ENCODE peak calls at places on chromosomes 3 and 15, in ten cellular contexts. O is effector memory CD4-positive, alpha-beta T cell; N is T-helper 2 cell; E is NCI-H345; B is fibroblast of lung; A is HepG2; L is A172; U is T1000; V is AG09319; G is lower lobe of right lung. F is an unnamed sample.

GRCh38 chr3:128709038-128709437 is 16.9 kb upstream of the RAB7A start:
- DNase-seq in G (peak; percentile 59), O (no peak), A (no peak), B (no peak), N (no peak), E (no peak), L (no peak), V (no peak), U (no peak), F (no peak)

GRCh38 chr3:155704041-155704440 is 40.8 kb downstream of the PLCH1 start:
- DNase-seq in A (no peak), O (no peak), V (no peak), L (no peak), N (no peak), B (no peak), E (no peak), U (no peak), G (no peak), F (no peak)

GRCh38 chr3:172869356-172869755 is 118.8 kb downstream of the ECT2 start:
- DNase-seq in E (peak; percentile 0), O (no peak), G (no peak), N (no peak), U (no peak), V (no peak), L (no peak), B (peak; percentile 68), A (no peak), F (no peak)

GRCh38 chr3:124263168-124263567 is 271.2 kb upstream of the ROPN1 start:
- DNase-seq in L (peak; percentile 86), N (no peak), A (no peak), V (peak; percentile 71), O (no peak), U (no peak), G (no peak), E (no peak), B (peak; percentile 97), F (peak; percentile 83)

GRCh38 chr15:95146476-95146875 is 915.1 kb downstream of the MCTP2 start:
- DNase-seq in L (no peak), E (no peak), G (no peak), B (no peak), V (no peak), O (no peak), U (no peak), N (no peak), A (no peak), F (no peak)

GRCh38 chr3:46901591-46902187 is 24.2 kb downstream of the PTH1R start:
- DNase-seq in U (no peak), V (no peak), O (no peak), N (no peak), L (no peak), A (no peak), E (no peak), B (no peak), G (peak; percentile 44), F (no peak)

GRCh38 chr3:153528473-153528872 is 366.4 kb downstream of the RAP2B start:
- DNase-seq in L (no peak), B (peak; percentile 9), A (no peak), G (no peak), U (no peak), O (no peak), V (no peak), E (no peak), N (no peak), F (no peak)

GRCh38 chr3:64462203-64463120 is 225.3 kb downstream of the ADAMTS9 start:
- DNase-seq in E (no peak), G (no peak), O (no peak), U (no peak), L (peak; percentile 59), B (peak; percentile 79), V (peak; percentile 49), N (no peak), A (no peak), F (peak; percentile 78)

GRCh38 chr3:104044002-104044401 is 1322.7 kb upstream of the ALCAM start:
- DNase-seq in N (no peak), B (no peak), G (no peak), L (peak; percentile 10), U (no peak), O (no peak), A (no peak), V (no peak), E (no peak), F (no peak)

GRCh38 chr3:14216257-14217048 is 37.8 kb downstream of the LSM3 start:
- DNase-seq in A (peak; percentile 39), G (no peak), E (no peak), N (peak; percentile 21), O (peak; percentile 42), B (peak; percentile 76), V (no peak), L (no peak), U (no peak), F (no peak)

GRCh38 chr3:193701896-193702644 is 109.1 kb downstream of the OPA1 start:
- DNase-seq in B (no peak), L (no peak), O (no peak), U (no peak), G (no peak), E (no peak), A (no peak), N (no peak), V (peak; percentile 2), F (peak; percentile 43)

GRCh38 chr15:26773485-26773877 is 615 bp upstream of the GABRB3 start:
- DNase-seq in V (no peak), A (no peak), E (no peak), B (no peak), G (no peak), O (no peak), U (no peak), L (no peak), N (no peak), F (no peak)

GRCh38 chr15:87597346-87598052 is 659.0 kb downstream of the NTRK3 start:
- DNase-seq in O (no peak), N (no peak), A (no peak), U (no peak), L (peak; percentile 56), G (no peak), V (no peak), B (no peak), E (no peak), F (no peak)

GRCh38 chr3:173913397-173913796 is 515.9 kb downstream of the NLGN1 start:
- DNase-seq in A (no peak), L (no peak), O (no peak), B (peak; percentile 9), N (no peak), G (no peak), V (no peak), U (no peak), E (peak; percentile 13), F (peak; percentile 36)

F was measured in Daoy.